ENCODE peak calls at places on chromosomes 7 and 10, in four cellular contexts. E is fibroblast of mammary gland, Y is LoVo, Z is MM.1S. R is an unnamed sample.

GRCh38 chr7:22193361-22194016 is 163.5 kb downstream of the RAPGEF5 start:
- DNase-seq in Y (no peak), Z (no peak), E (peak; percentile 18), R (peak; percentile 71)

GRCh38 chr10:114239117-114239993 is at the start of gene VWA2:
- DNase-seq in Y (peak; percentile 59), Z (peak; percentile 54), E (no peak), R (no peak)

GRCh38 chr7:70436815-70437350 is 695.1 kb upstream of the GALNT17 start:
- DNase-seq in E (no peak), Y (no peak), Z (no peak), R (no peak)

GRCh38 chr10:94496010-94496409 is 49.6 kb upstream of the HELLS start:
- DNase-seq in Y (no peak), Z (no peak), E (peak; percentile 2), R (no peak)

GRCh38 chr10:131723601-131724530 is 176.9 kb upstream of the PPP2R2D start:
- DNase-seq in Y (no peak), Z (no peak), E (no peak), R (no peak)

GRCh38 chr7:8295638-8296361 is 33.8 kb upstream of the ICA1 start:
- DNase-seq in Y (peak; percentile 94), Z (peak; percentile 83), E (peak; percentile 83), R (no peak)

GRCh38 chr10:72509206-72509799 is 116.6 kb downstream of the MICU1 start:
- DNase-seq in E (peak; percentile 8), Z (no peak), Y (no peak), R (no peak)

GRCh38 chr10:61812052-61812721 is 89.3 kb upstream of the ARID5B start:
- DNase-seq in Z (no peak), Y (no peak), E (no peak), R (no peak)

GRCh38 chr7:55965805-55966421 is 1.5 kb downstream of the NIPSNAP2 start:
- DNase-seq in Z (no peak), Y (no peak), E (peak; percentile 85), R (no peak)